ENCODE peak calls at places on chromosomes 2 and 18, in six cellular contexts. One of them, this sample, is unnamed.

GRCh38 chr2:102080451-102081054 is 62.0 kb upstream of the IL1R1 start:
- DNase-seq in Daoy: no peak
- DNase-seq in left ventricle myocardium inferior: no peak
- DNase-seq in heart right ventricle: no peak
- DNase-seq in NCI-H2081: no peak
- DNase-seq in iris pigment epithelial cell: peak
- DNase-seq in this sample: no peak

GRCh38 chr2:236955675-236956618 is 129.7 kb upstream of the COPS8 start:
- DNase-seq in Daoy: no peak
- DNase-seq in left ventricle myocardium inferior: no peak
- DNase-seq in heart right ventricle: no peak
- DNase-seq in NCI-H2081: no peak
- DNase-seq in iris pigment epithelial cell: no peak
- DNase-seq in this sample: no peak

GRCh38 chr18:8822643-8823042 is 117.3 kb downstream of the MTCL1 start:
- DNase-seq in Daoy: no peak
- DNase-seq in left ventricle myocardium inferior: no peak
- DNase-seq in heart right ventricle: no peak
- DNase-seq in NCI-H2081: no peak
- DNase-seq in iris pigment epithelial cell: no peak
- DNase-seq in this sample: no peak

GRCh38 chr18:29596959-29597358 is 1420.0 kb upstream of the CDH2 start:
- DNase-seq in Daoy: no peak
- DNase-seq in left ventricle myocardium inferior: no peak
- DNase-seq in heart right ventricle: no peak
- DNase-seq in NCI-H2081: no peak
- DNase-seq in iris pigment epithelial cell: no peak
- DNase-seq in this sample: no peak

GRCh38 chr2:217621391-217621801 is 381.4 kb downstream of the TNS1 start:
- DNase-seq in Daoy: no peak
- DNase-seq in left ventricle myocardium inferior: no peak
- DNase-seq in heart right ventricle: peak
- DNase-seq in NCI-H2081: no peak
- DNase-seq in iris pigment epithelial cell: no peak
- DNase-seq in this sample: no peak

GRCh38 chr2:2561346-2562095 is 230.4 kb upstream of the MYT1L start:
- DNase-seq in Daoy: no peak
- DNase-seq in left ventricle myocardium inferior: no peak
- DNase-seq in heart right ventricle: no peak
- DNase-seq in NCI-H2081: no peak
- DNase-seq in iris pigment epithelial cell: no peak
- DNase-seq in this sample: no peak

GRCh38 chr2:127577973-127578372 is 42.5 kb downstream of the MYO7B start:
- DNase-seq in Daoy: no peak
- DNase-seq in left ventricle myocardium inferior: no peak
- DNase-seq in heart right ventricle: peak
- DNase-seq in NCI-H2081: no peak
- DNase-seq in iris pigment epithelial cell: no peak
- DNase-seq in this sample: no peak

GRCh38 chr18:5542393-5543035 is 1.3 kb downstream of the EPB41L3 start:
- DNase-seq in Daoy: peak
- DNase-seq in left ventricle myocardium inferior: no peak
- DNase-seq in heart right ventricle: peak
- DNase-seq in NCI-H2081: peak
- DNase-seq in iris pigment epithelial cell: no peak
- DNase-seq in this sample: peak

GRCh38 chr2:171923206-171923605 is 945 bp downstream of the HAT1 start:
- DNase-seq in Daoy: peak
- DNase-seq in left ventricle myocardium inferior: no peak
- DNase-seq in heart right ventricle: no peak
- DNase-seq in NCI-H2081: peak
- DNase-seq in iris pigment epithelial cell: peak
- DNase-seq in this sample: peak

GRCh38 chr2:212416126-212416525 is 122.5 kb downstream of the ERBB4 start:
- DNase-seq in Daoy: no peak
- DNase-seq in left ventricle myocardium inferior: no peak
- DNase-seq in heart right ventricle: no peak
- DNase-seq in NCI-H2081: no peak
- DNase-seq in iris pigment epithelial cell: no peak
- DNase-seq in this sample: no peak

GRCh38 chr2:238947920-238948710 is 100.2 kb downstream of the TWIST2 start:
- DNase-seq in Daoy: peak
- DNase-seq in left ventricle myocardium inferior: peak
- DNase-seq in heart right ventricle: peak
- DNase-seq in NCI-H2081: no peak
- DNase-seq in iris pigment epithelial cell: peak
- DNase-seq in this sample: peak

GRCh38 chr18:25329783-25330182 is 22.2 kb downstream of the ZNF521 start:
- DNase-seq in Daoy: no peak
- DNase-seq in left ventricle myocardium inferior: no peak
- DNase-seq in heart right ventricle: no peak
- DNase-seq in NCI-H2081: no peak
- DNase-seq in iris pigment epithelial cell: no peak
- DNase-seq in this sample: no peak

GRCh38 chr2:177063331-177063730 is 149.3 kb upstream of the HNRNPA3 start:
- DNase-seq in Daoy: no peak
- DNase-seq in left ventricle myocardium inferior: no peak
- DNase-seq in heart right ventricle: no peak
- DNase-seq in NCI-H2081: no peak
- DNase-seq in iris pigment epithelial cell: no peak
- DNase-seq in this sample: no peak

GRCh38 chr2:119659601-119660342 is 19.2 kb upstream of the TMEM177 start:
- DNase-seq in Daoy: peak
- DNase-seq in left ventricle myocardium inferior: no peak
- DNase-seq in heart right ventricle: no peak
- DNase-seq in NCI-H2081: peak
- DNase-seq in iris pigment epithelial cell: peak
- DNase-seq in this sample: no peak

GRCh38 chr18:55047546-55047945 is 88.3 kb upstream of the CCDC68 start:
- DNase-seq in Daoy: no peak
- DNase-seq in left ventricle myocardium inferior: no peak
- DNase-seq in heart right ventricle: no peak
- DNase-seq in NCI-H2081: no peak
- DNase-seq in iris pigment epithelial cell: peak
- DNase-seq in this sample: no peak

GRCh38 chr2:234098675-234099195 is 48.2 kb downstream of the SPP2 start:
- DNase-seq in Daoy: no peak
- DNase-seq in left ventricle myocardium inferior: no peak
- DNase-seq in heart right ventricle: no peak
- DNase-seq in NCI-H2081: no peak
- DNase-seq in iris pigment epithelial cell: no peak
- DNase-seq in this sample: no peak

This sample was measured in right cardiac atrium.